ENCODE peak calls at places on chromosome 21, in four cellular contexts. One of them, this sample, is unnamed.

GRCh38 chr21:45834026-45834715 is 147.4 kb upstream of the COL6A1 start:
- DNase-seq in fibroblast of the aortic adventitia: no peak
- DNase-seq in smooth muscle cell of the brain vasculature: no peak
- DNase-seq in germinal center: no peak
- DNase-seq in this sample: no peak

GRCh38 chr21:45019076-45019886 is 55.1 kb upstream of the ADARB1 start:
- DNase-seq in germinal center: no peak
- DNase-seq in smooth muscle cell of the brain vasculature: no peak
- DNase-seq in fibroblast of the aortic adventitia: no peak
- DNase-seq in this sample: no peak

GRCh38 chr21:37860416-37860815 is 55.8 kb downstream of the KCNJ6 start:
- DNase-seq in fibroblast of the aortic adventitia: no peak
- DNase-seq in germinal center: no peak
- DNase-seq in smooth muscle cell of the brain vasculature: no peak
- DNase-seq in this sample: no peak

GRCh38 chr21:41280115-41280919 is 36.3 kb upstream of the FAM3B start:
- DNase-seq in smooth muscle cell of the brain vasculature: no peak
- DNase-seq in germinal center: no peak
- DNase-seq in fibroblast of the aortic adventitia: peak
- DNase-seq in this sample: no peak

GRCh38 chr21:20306836-20307235 is 691.4 kb upstream of the NCAM2 start:
- DNase-seq in smooth muscle cell of the brain vasculature: no peak
- DNase-seq in fibroblast of the aortic adventitia: no peak
- DNase-seq in germinal center: no peak
- DNase-seq in this sample: no peak

GRCh38 chr21:34790834-34791233 is 122.0 kb downstream of the CLIC6 start:
- DNase-seq in fibroblast of the aortic adventitia: no peak
- DNase-seq in germinal center: no peak
- DNase-seq in smooth muscle cell of the brain vasculature: no peak
- DNase-seq in this sample: no peak

GRCh38 chr21:40923914-40924313 is 77.0 kb upstream of the DSCAM start:
- DNase-seq in fibroblast of the aortic adventitia: no peak
- DNase-seq in smooth muscle cell of the brain vasculature: no peak
- DNase-seq in germinal center: no peak
- DNase-seq in this sample: no peak

GRCh38 chr21:31732891-31733520 is 1.1 kb upstream of the SCAF4 start:
- DNase-seq in fibroblast of the aortic adventitia: no peak
- DNase-seq in germinal center: peak
- DNase-seq in smooth muscle cell of the brain vasculature: no peak
- DNase-seq in this sample: peak

GRCh38 chr21:29077651-29078090 is 4.2 kb upstream of the CCT8 start:
- DNase-seq in germinal center: no peak
- DNase-seq in fibroblast of the aortic adventitia: peak
- DNase-seq in smooth muscle cell of the brain vasculature: no peak
- DNase-seq in this sample: peak

GRCh38 chr21:34670962-34671348 is 2.2 kb downstream of the CLIC6 start:
- DNase-seq in germinal center: no peak
- DNase-seq in fibroblast of the aortic adventitia: no peak
- DNase-seq in smooth muscle cell of the brain vasculature: no peak
- DNase-seq in this sample: no peak

GRCh38 chr21:38134084-38134873 is 122.5 kb upstream of the KCNJ15 start:
- DNase-seq in germinal center: no peak
- DNase-seq in fibroblast of the aortic adventitia: no peak
- DNase-seq in smooth muscle cell of the brain vasculature: no peak
- DNase-seq in this sample: no peak

GRCh38 chr21:20999567-21000169 is 1.5 kb downstream of the NCAM2 start:
- DNase-seq in germinal center: peak
- DNase-seq in smooth muscle cell of the brain vasculature: peak
- DNase-seq in fibroblast of the aortic adventitia: peak
- DNase-seq in this sample: peak

GRCh38 chr21:39537571-39537970 is 75.2 kb upstream of the B3GALT5 start:
- DNase-seq in fibroblast of the aortic adventitia: no peak
- DNase-seq in smooth muscle cell of the brain vasculature: no peak
- DNase-seq in germinal center: no peak
- DNase-seq in this sample: no peak

GRCh38 chr21:45579383-45580180 is 37.3 kb upstream of the SLC19A1 start:
- DNase-seq in smooth muscle cell of the brain vasculature: no peak
- DNase-seq in germinal center: no peak
- DNase-seq in fibroblast of the aortic adventitia: no peak
- DNase-seq in this sample: no peak

GRCh38 chr21:26293291-26293946 is 122.8 kb upstream of the APP start:
- DNase-seq in fibroblast of the aortic adventitia: no peak
- DNase-seq in smooth muscle cell of the brain vasculature: no peak
- DNase-seq in germinal center: no peak
- DNase-seq in this sample: no peak

GRCh38 chr21:36184561-36184960 is 27.9 kb downstream of the DOP1B start:
- DNase-seq in smooth muscle cell of the brain vasculature: no peak
- DNase-seq in fibroblast of the aortic adventitia: no peak
- DNase-seq in germinal center: no peak
- DNase-seq in this sample: no peak

This sample was measured in SHP77 treated with DMSO at 0.1 percent for 48 hours.